ENCODE peak calls at places on chromosomes 2 and 18, in six cellular contexts. One of them, this sample, is unnamed.
A peak's percentile ranks its signal among the peaks of the same experiment; 100 is the strongest.

GRCh38 chr2:239942090-239942489 is 83.1 kb downstream of the NDUFA10 start:
- DNase-seq in mesenchymal stem cell: no peak
- DNase-seq in neuronal stem cell: no peak
- DNase-seq in IMR-90: no peak
- DNase-seq in H1: no peak
- DNase-seq in trophoblast cell: no peak
- DNase-seq in this sample: no peak

GRCh38 chr2:655626-656025 is 21.6 kb downstream of the TMEM18 start:
- DNase-seq in mesenchymal stem cell: peak; percentile 14
- DNase-seq in neuronal stem cell: no peak
- DNase-seq in IMR-90: peak; percentile 39
- DNase-seq in H1: no peak
- DNase-seq in trophoblast cell: no peak
- DNase-seq in this sample: no peak

GRCh38 chr2:51581636-51582267 is 549.8 kb upstream of the NRXN1 start:
- DNase-seq in mesenchymal stem cell: no peak
- DNase-seq in neuronal stem cell: no peak
- DNase-seq in IMR-90: no peak
- DNase-seq in H1: no peak
- DNase-seq in trophoblast cell: no peak
- DNase-seq in this sample: no peak

GRCh38 chr2:39845460-39846146 is 66.5 kb upstream of the THUMPD2 start:
- DNase-seq in mesenchymal stem cell: no peak
- DNase-seq in neuronal stem cell: no peak
- DNase-seq in IMR-90: peak; percentile 17
- DNase-seq in H1: no peak
- DNase-seq in trophoblast cell: peak; percentile 91
- DNase-seq in this sample: no peak

GRCh38 chr2:150485871-150486538 is 1.5 kb downstream of the RND3 start:
- DNase-seq in mesenchymal stem cell: peak; percentile 85
- DNase-seq in neuronal stem cell: peak; percentile 48
- DNase-seq in IMR-90: peak; percentile 75
- DNase-seq in H1: no peak
- DNase-seq in trophoblast cell: peak; percentile 74
- DNase-seq in this sample: peak; percentile 62

GRCh38 chr2:177192788-177193187 is 19.8 kb upstream of the HNRNPA3 start:
- DNase-seq in mesenchymal stem cell: no peak
- DNase-seq in neuronal stem cell: no peak
- DNase-seq in IMR-90: no peak
- DNase-seq in H1: no peak
- DNase-seq in trophoblast cell: no peak
- DNase-seq in this sample: no peak

GRCh38 chr2:6826081-6826913 is 39.4 kb downstream of the CMPK2 start:
- DNase-seq in mesenchymal stem cell: peak; percentile 79
- DNase-seq in neuronal stem cell: no peak
- DNase-seq in IMR-90: peak; percentile 87
- DNase-seq in H1: no peak
- DNase-seq in trophoblast cell: peak; percentile 77
- DNase-seq in this sample: no peak

GRCh38 chr2:43041661-43042360 is 184.6 kb downstream of the ZFP36L2 start:
- DNase-seq in mesenchymal stem cell: peak; percentile 97
- DNase-seq in neuronal stem cell: peak; percentile 35
- DNase-seq in IMR-90: peak; percentile 97
- DNase-seq in H1: peak; percentile 77
- DNase-seq in trophoblast cell: peak; percentile 64
- DNase-seq in this sample: peak; percentile 88

GRCh38 chr2:127003028-127003800 is 103.7 kb downstream of the BIN1 start:
- DNase-seq in mesenchymal stem cell: no peak
- DNase-seq in neuronal stem cell: no peak
- DNase-seq in IMR-90: no peak
- DNase-seq in H1: no peak
- DNase-seq in trophoblast cell: no peak
- DNase-seq in this sample: no peak

GRCh38 chr2:215888680-215889079 is 124.7 kb downstream of the MREG start:
- DNase-seq in mesenchymal stem cell: no peak
- DNase-seq in neuronal stem cell: no peak
- DNase-seq in IMR-90: no peak
- DNase-seq in H1: no peak
- DNase-seq in trophoblast cell: peak; percentile 87
- DNase-seq in this sample: no peak

GRCh38 chr2:163553601-163554000 is 182.2 kb downstream of the FIGN start:
- DNase-seq in mesenchymal stem cell: no peak
- DNase-seq in neuronal stem cell: no peak
- DNase-seq in IMR-90: no peak
- DNase-seq in H1: no peak
- DNase-seq in trophoblast cell: no peak
- DNase-seq in this sample: no peak

GRCh38 chr2:42868874-42869273 is 76.5 kb upstream of the HAAO start:
- DNase-seq in mesenchymal stem cell: no peak
- DNase-seq in neuronal stem cell: no peak
- DNase-seq in IMR-90: no peak
- DNase-seq in H1: no peak
- DNase-seq in trophoblast cell: no peak
- DNase-seq in this sample: no peak

GRCh38 chr2:95052301-95052700 is 26.8 kb downstream of the MAL start:
- DNase-seq in mesenchymal stem cell: no peak
- DNase-seq in neuronal stem cell: no peak
- DNase-seq in IMR-90: no peak
- DNase-seq in H1: no peak
- DNase-seq in trophoblast cell: peak; percentile 88
- DNase-seq in this sample: no peak

GRCh38 chr2:95051636-95052035 is 26.1 kb downstream of the MAL start:
- DNase-seq in mesenchymal stem cell: no peak
- DNase-seq in neuronal stem cell: no peak
- DNase-seq in IMR-90: no peak
- DNase-seq in H1: no peak
- DNase-seq in trophoblast cell: no peak
- DNase-seq in this sample: no peak

GRCh38 chr2:95054016-95054415 is 28.5 kb downstream of the MAL start:
- DNase-seq in mesenchymal stem cell: no peak
- DNase-seq in neuronal stem cell: no peak
- DNase-seq in IMR-90: no peak
- DNase-seq in H1: no peak
- DNase-seq in trophoblast cell: no peak
- DNase-seq in this sample: no peak

GRCh38 chr2:95053543-95053942 is 28.0 kb downstream of the MAL start:
- DNase-seq in mesenchymal stem cell: no peak
- DNase-seq in neuronal stem cell: no peak
- DNase-seq in IMR-90: no peak
- DNase-seq in H1: peak; percentile 31
- DNase-seq in trophoblast cell: no peak
- DNase-seq in this sample: peak; percentile 58

DNA sequence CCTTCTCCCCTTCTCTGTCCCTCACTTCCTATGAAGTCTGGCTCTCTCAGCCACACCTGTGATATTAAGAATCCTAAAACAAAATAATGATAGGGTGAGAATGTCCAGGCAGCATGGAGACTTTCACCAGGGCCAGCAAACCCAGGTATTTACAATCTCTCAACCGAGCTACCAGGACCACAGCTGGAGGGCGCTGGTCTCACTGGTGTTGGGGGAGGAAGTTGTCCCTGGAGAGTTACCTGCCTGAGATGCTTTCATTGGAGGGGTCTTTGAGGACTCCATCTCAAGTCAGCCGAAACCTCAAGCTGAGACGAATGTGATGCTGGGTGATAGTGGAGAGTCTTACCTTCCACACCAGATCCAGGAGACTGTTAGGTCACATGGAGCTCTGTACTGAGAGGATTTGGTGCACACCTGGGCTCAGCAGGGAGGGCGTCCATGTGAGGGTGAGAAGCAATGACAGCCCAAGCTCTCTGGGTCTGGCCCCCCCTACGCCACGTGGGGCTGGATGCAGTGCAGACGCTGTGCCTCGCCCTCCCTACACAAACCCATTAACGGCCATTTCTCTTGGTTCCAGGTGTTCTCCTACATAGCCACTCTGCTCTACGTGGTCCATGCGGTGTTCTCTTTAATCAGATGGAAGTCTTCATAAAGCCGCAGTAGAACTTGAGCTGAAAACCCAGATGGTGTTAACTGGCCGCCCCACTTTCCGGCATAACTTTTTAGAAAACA is 27.5 kb downstream of the MAL start:
- DNase-seq in mesenchymal stem cell: no peak
- DNase-seq in neuronal stem cell: no peak
- DNase-seq in IMR-90: no peak
- DNase-seq in H1: no peak
- DNase-seq in trophoblast cell: no peak
- DNase-seq in this sample: no peak
- H3K14ac ChIP-seq in mesenchymal stem cell: no peak overlapping the region
- H3K14ac ChIP-seq in neuronal stem cell: no peak overlapping the region
- H3K14ac ChIP-seq in IMR-90: no peak overlapping the region
- H3K14ac ChIP-seq in H1: no peak overlapping the region
- H3K14ac ChIP-seq in trophoblast cell: no peak overlapping the region
- H3K14ac ChIP-seq in this sample: no peak overlapping the region

GRCh38 chr2:129861666-129862288 is 117.7 kb upstream of the RAB6C start:
- DNase-seq in mesenchymal stem cell: no peak
- DNase-seq in neuronal stem cell: no peak
- DNase-seq in IMR-90: no peak
- DNase-seq in H1: no peak
- DNase-seq in trophoblast cell: no peak
- DNase-seq in this sample: no peak
- H3K14ac ChIP-seq in mesenchymal stem cell: no peak overlapping the region
- H3K14ac ChIP-seq in neuronal stem cell: no peak overlapping the region
- H3K14ac ChIP-seq in IMR-90: no peak overlapping the region
- H3K14ac ChIP-seq in H1: no peak overlapping the region
- H3K14ac ChIP-seq in trophoblast cell: no peak overlapping the region
- H3K14ac ChIP-seq in this sample: no peak overlapping the region

GRCh38 chr2:98329549-98329948 is 16.7 kb upstream of the CNGA3 start:
- DNase-seq in mesenchymal stem cell: no peak
- DNase-seq in neuronal stem cell: no peak
- DNase-seq in IMR-90: no peak
- DNase-seq in H1: no peak
- DNase-seq in trophoblast cell: no peak
- DNase-seq in this sample: no peak
- H3K14ac ChIP-seq in mesenchymal stem cell: no peak overlapping the region
- H3K14ac ChIP-seq in neuronal stem cell: no peak overlapping the region
- H3K14ac ChIP-seq in IMR-90: no peak overlapping the region
- H3K14ac ChIP-seq in H1: no peak overlapping the region
- H3K14ac ChIP-seq in trophoblast cell: no peak overlapping the region
- H3K14ac ChIP-seq in this sample: no peak overlapping the region

DNA sequence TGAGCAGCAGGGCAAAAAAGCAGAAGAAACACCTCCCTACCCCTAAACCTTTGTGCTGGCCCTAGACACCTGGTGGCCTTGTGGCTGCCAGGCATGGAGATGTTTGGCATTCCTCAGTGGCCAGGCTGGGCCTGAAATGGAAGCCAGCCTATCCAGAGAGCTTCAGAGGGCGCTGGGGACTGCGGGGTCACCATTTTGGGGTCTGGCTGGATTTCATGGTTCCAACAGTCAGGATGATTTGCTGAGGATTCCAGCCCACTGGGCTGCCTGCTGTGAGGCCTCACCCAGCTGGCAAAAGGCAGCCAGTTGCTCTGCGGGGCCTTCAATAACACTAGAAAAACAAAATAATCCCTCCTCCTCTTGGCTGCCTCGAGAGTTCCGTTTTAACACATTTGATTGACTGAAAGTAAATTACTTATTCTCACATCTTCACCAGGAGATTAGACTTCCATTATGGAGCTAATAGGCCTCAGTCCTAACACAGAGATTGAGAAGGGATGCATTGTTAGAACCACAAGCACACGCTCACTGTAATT is 154.1 kb downstream of the EN1 start:
- DNase-seq in mesenchymal stem cell: no peak
- DNase-seq in neuronal stem cell: no peak
- DNase-seq in IMR-90: no peak
- DNase-seq in H1: no peak
- DNase-seq in trophoblast cell: no peak
- DNase-seq in this sample: no peak
- H3K14ac ChIP-seq in mesenchymal stem cell: no peak overlapping the region
- H3K14ac ChIP-seq in neuronal stem cell: no peak overlapping the region
- H3K14ac ChIP-seq in IMR-90: no peak overlapping the region
- H3K14ac ChIP-seq in H1: no peak overlapping the region
- H3K14ac ChIP-seq in trophoblast cell: no peak overlapping the region
- H3K14ac ChIP-seq in this sample: no peak overlapping the region

GRCh38 chr2:197628043-197628500 is 47.3 kb downstream of the RFTN2 start:
- DNase-seq in mesenchymal stem cell: peak; percentile 33
- DNase-seq in neuronal stem cell: peak; percentile 37
- DNase-seq in IMR-90: peak; percentile 40
- DNase-seq in H1: no peak
- DNase-seq in trophoblast cell: peak; percentile 8
- DNase-seq in this sample: no peak

DNA sequence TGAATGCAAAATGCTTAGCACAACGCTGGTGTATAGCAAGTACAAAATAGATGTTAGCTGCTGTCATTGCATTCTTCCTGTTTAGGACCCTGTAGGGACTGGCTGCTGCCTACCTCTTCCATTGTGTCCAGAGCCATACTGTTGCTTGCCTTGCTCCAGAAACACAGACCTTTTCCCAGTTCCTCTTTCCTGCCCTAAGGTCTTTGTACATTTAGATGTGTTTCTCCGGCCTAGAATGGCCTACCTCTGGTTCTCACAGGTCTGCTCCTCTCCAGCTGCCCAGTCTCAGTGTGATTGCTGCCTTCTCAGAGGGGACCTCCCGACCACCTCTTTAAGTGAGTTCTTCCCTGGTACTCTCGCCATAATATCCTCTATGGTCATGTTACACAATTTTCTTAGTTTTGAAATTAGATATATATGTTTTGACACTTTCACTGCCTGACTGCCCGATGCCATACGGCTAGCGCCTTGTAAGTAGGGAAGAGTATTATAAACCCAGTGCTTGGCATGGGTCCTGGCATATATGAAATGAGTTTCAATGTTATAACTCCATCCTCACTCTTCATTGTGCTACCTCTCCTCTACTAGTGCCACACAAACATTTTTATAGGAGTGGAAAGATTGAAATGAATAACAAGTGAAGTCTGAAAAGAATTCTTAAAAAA is 48.3 kb downstream of the RFTN2 start:
- DNase-seq in mesenchymal stem cell: no peak
- DNase-seq in neuronal stem cell: no peak
- DNase-seq in IMR-90: no peak
- DNase-seq in H1: no peak
- DNase-seq in trophoblast cell: no peak
- DNase-seq in this sample: no peak
- H3K14ac ChIP-seq in mesenchymal stem cell: no peak overlapping the region
- H3K14ac ChIP-seq in neuronal stem cell: no peak overlapping the region
- H3K14ac ChIP-seq in IMR-90: no peak overlapping the region
- H3K14ac ChIP-seq in H1: no peak overlapping the region
- H3K14ac ChIP-seq in trophoblast cell: no peak overlapping the region
- H3K14ac ChIP-seq in this sample: no peak overlapping the region

DNA sequence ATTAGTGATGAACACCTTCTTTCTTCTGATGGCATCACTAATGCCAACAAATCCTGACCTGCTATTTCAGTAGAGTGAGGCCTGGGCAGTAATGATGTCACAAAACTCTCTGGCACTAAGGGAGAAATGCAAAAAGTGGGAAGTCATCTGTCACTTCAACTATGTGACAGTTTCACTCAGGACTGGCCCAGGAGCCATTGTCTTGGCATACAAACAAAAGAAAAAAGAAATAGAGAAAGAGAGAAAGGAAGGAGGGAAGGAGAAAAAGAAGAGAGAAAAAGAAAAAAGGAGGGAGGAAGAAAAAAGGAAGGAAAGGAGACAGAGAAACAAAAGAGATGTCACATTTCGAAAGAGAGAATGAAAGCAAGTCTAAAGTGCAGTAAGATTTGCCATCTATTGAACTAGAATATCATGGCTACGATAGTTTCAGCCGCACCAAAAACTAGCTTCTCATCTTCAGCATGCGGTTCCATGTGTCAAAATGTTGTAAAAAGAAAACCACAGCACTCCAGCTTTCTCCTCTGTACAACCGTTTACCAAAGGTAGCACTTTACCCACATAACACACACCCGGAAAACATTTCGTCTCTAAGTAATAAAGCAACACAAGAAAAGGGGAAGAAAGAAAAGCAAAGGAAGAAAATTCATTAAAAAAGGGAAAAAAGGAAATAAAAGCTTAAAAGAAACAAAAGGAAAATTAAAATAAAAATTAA is 50.1 kb downstream of the CD226 start:
- DNase-seq in mesenchymal stem cell: no peak
- DNase-seq in neuronal stem cell: no peak
- DNase-seq in IMR-90: no peak
- DNase-seq in H1: no peak
- DNase-seq in trophoblast cell: no peak
- DNase-seq in this sample: no peak
- H3K14ac ChIP-seq in mesenchymal stem cell: no peak overlapping the region
- H3K14ac ChIP-seq in neuronal stem cell: no peak overlapping the region
- H3K14ac ChIP-seq in IMR-90: no peak overlapping the region
- H3K14ac ChIP-seq in H1: no peak overlapping the region
- H3K14ac ChIP-seq in trophoblast cell: no peak overlapping the region
- H3K14ac ChIP-seq in this sample: no peak overlapping the region

This sample was measured in H9.